ENCODE peak calls at places on chromosomes 4 and X, in ten cellular contexts. U is activated naive CD8-positive, alpha-beta T cell treated with anti-CD3 and anti-CD28 coated beads, Interleukin-2, amount 10 ng/mL, durations not matched to agents 7 days and 5 days; D is activated naive CD4-positive, alpha-beta T cell treated with anti-CD3 and anti-CD28 coated beads, Interleukin-2, amount 50 U/mL, for 72 hours; K is central memory CD8-positive, alpha-beta T cell; M is upper lobe of left lung; P is stimulated activated naive CD8-positive, alpha-beta T cell treated with anti-CD3 and anti-CD28 coated beads, Interleukin-15, Interleukin-2, amounts not matched to agents 100 U/mL and 50 U/mL, for 24 hours; N is Panc1; I is naive thymus-derived CD4-positive, alpha-beta T cell; E is activated CD8-positive, alpha-beta T cell treated with anti-CD3 and anti-CD28 coated beads, Interleukin-2, amount 10 ng/mL, durations not matched to agents 7 days and 5 days; L is Right ventricle myocardium superior. C is an unnamed sample.

GRCh38 chr4:127521463-127521862 is 111.3 kb upstream of the INTU start:
- ATAC-seq in K (no peak), I (no peak), N (no peak), D (no peak), E (no peak), M (no peak), U (no peak), L (no peak), P (no peak), C (no peak)

GRCh38 chrX:39163585-39163984 is 362.3 kb downstream of the MID1IP1 start:
- ATAC-seq in I (no peak), E (no peak), L (no peak), K (no peak), U (no peak), P (peak; percentile 64), M (no peak), D (peak; percentile 91), N (no peak), C (peak; percentile 78)

GRCh38 chr4:95181446-95182306 is 367.1 kb downstream of the UNC5C start:
- ATAC-seq in I (peak; percentile 44), P (peak; percentile 23), E (peak; percentile 63), M (no peak), D (peak; percentile 67), U (no peak), N (no peak), L (no peak), K (no peak), C (peak; percentile 90)

GRCh38 chr4:145083891-145084640 is 13.9 kb downstream of the ANAPC10 start:
- ATAC-seq in I (no peak), K (no peak), L (no peak), P (peak; percentile 32), N (no peak), U (no peak), E (no peak), M (no peak), D (peak; percentile 63), C (peak; percentile 29)

GRCh38 chrX:122552291-122552800 is 631.7 kb upstream of the GRIA3 start:
- ATAC-seq in M (no peak), I (no peak), U (no peak), N (no peak), E (no peak), K (no peak), L (no peak), P (no peak), D (no peak), C (no peak)

GRCh38 chr4:157217708-157218107 is 2.8 kb upstream of the GRIA2 start:
- ATAC-seq in U (no peak), M (no peak), I (no peak), L (no peak), D (no peak), K (no peak), N (no peak), P (no peak), E (no peak), C (no peak)

GRCh38 chrX:52349681-52350080 is 19.1 kb upstream of the XAGE2 start:
- ATAC-seq in M (no peak), E (no peak), K (no peak), I (no peak), L (no peak), N (no peak), U (no peak), D (no peak), P (no peak), C (no peak)

GRCh38 chrX:77820328-77820727 is 34.3 kb upstream of the ATRX start:
- ATAC-seq in M (no peak), P (no peak), E (no peak), U (no peak), K (no peak), I (no peak), D (peak; percentile 70), N (no peak), L (no peak), C (no peak)

GRCh38 chr4:55468724-55469123 is 73.0 kb downstream of the TMEM165 start:
- ATAC-seq in L (no peak), E (no peak), D (no peak), P (no peak), I (no peak), N (no peak), U (no peak), M (no peak), K (no peak), C (no peak)

GRCh38 chr4:183618681-183619080 is 40.3 kb downstream of the RWDD4 start:
- ATAC-seq in L (no peak), K (no peak), M (no peak), N (no peak), E (no peak), P (no peak), D (no peak), U (no peak), I (no peak), C (no peak)

GRCh38 chr4:82578935-82579334 is 17.1 kb upstream of the TMEM150C start:
- ATAC-seq in L (peak; percentile 22), U (no peak), N (peak; percentile 60), D (no peak), M (no peak), K (no peak), E (no peak), I (no peak), P (no peak), C (no peak)

GRCh38 chr4:164779811-164780216 is 25.9 kb downstream of the SMIM31 start:
- ATAC-seq in K (no peak), I (no peak), U (no peak), N (no peak), M (no peak), E (no peak), L (peak; percentile 43), D (no peak), P (no peak), C (no peak)

GRCh38 chrX:155055494-155055893 is 15.4 kb downstream of the CMC4 start:
- ATAC-seq in P (no peak), D (no peak), I (no peak), M (no peak), N (no peak), L (no peak), U (no peak), K (no peak), E (no peak), C (peak; percentile 63)

GRCh38 chrX:121236040-121236439 is 188.6 kb downstream of the GLUD2 start:
- ATAC-seq in M (no peak), L (no peak), D (no peak), K (no peak), U (no peak), E (no peak), I (no peak), P (no peak), N (no peak), C (no peak)

GRCh38 chr4:107863850-107864371 is 39.2 kb downstream of the SGMS2 start:
- ATAC-seq in U (no peak), E (no peak), K (no peak), N (no peak), D (peak; percentile 85), L (peak; percentile 93), M (no peak), I (no peak), P (peak; percentile 48), C (peak; percentile 67)

GRCh38 chr4:146648384-146648783 is 9.7 kb downstream of the POU4F2 start:
- ATAC-seq in P (no peak), M (no peak), D (no peak), N (no peak), L (no peak), U (no peak), K (no peak), E (no peak), I (no peak), C (no peak)

GRCh38 chrX:39957816-39958561 is 139.8 kb downstream of the BCOR start:
- ATAC-seq in M (no peak), K (no peak), I (no peak), L (peak; percentile 83), D (no peak), U (no peak), N (no peak), E (no peak), P (no peak), C (no peak)

GRCh38 chr4:7540216-7540615 is 105.5 kb upstream of the PSAPL1 start:
- ATAC-seq in K (no peak), P (no peak), M (no peak), L (no peak), I (no peak), D (no peak), E (peak; percentile 16), U (no peak), N (peak; percentile 60), C (no peak)

GRCh38 chr4:30792616-30793015 is 72.4 kb downstream of the PCDH7 start:
- ATAC-seq in K (no peak), L (no peak), P (no peak), I (no peak), D (no peak), N (no peak), E (no peak), M (no peak), U (no peak), C (no peak)

GRCh38 chr4:90852232-90852631 is 725.0 kb downstream of the CCSER1 start:
- ATAC-seq in E (no peak), N (no peak), M (no peak), I (no peak), D (no peak), P (no peak), U (no peak), K (no peak), L (no peak), C (no peak)

GRCh38 chr4:40288547-40288946 is 46.6 kb upstream of the CHRNA9 start:
- ATAC-seq in I (no peak), U (no peak), L (no peak), D (no peak), P (no peak), N (no peak), K (no peak), M (no peak), E (no peak), C (no peak)

GRCh38 chr4:174225247-174226054 is 58.0 kb downstream of the FBXO8 start:
- ATAC-seq in D (no peak), U (no peak), M (no peak), L (no peak), I (no peak), E (no peak), K (no peak), P (no peak), N (no peak), C (no peak)

GRCh38 chr4:175708739-175709138 is 103.3 kb downstream of the GPM6A start:
- ATAC-seq in I (no peak), E (no peak), N (no peak), K (no peak), M (no peak), L (no peak), D (no peak), P (no peak), U (no peak), C (no peak)

GRCh38 chr4:149280886-149281285 is 534.8 kb downstream of the IQCM start:
- ATAC-seq in E (no peak), P (no peak), K (no peak), I (no peak), D (no peak), N (no peak), U (no peak), M (no peak), L (no peak), C (no peak)

GRCh38 chr4:161252520-161253141 is 911.2 kb downstream of the FSTL5 start:
- ATAC-seq in U (no peak), K (no peak), P (no peak), I (no peak), L (no peak), M (no peak), E (no peak), D (no peak), N (no peak), C (no peak)

GRCh38 chrX:14095702-14096101 is 66.0 kb upstream of the GEMIN8 start:
- ATAC-seq in D (peak; percentile 62), L (no peak), E (peak; percentile 67), K (peak; percentile 28), N (no peak), I (peak; percentile 74), M (peak; percentile 55), P (no peak), U (no peak), C (peak; percentile 57)

GRCh38 chr4:144894525-144894924 is 203.5 kb downstream of the ANAPC10 start:
- ATAC-seq in D (no peak), L (no peak), I (peak; percentile 52), U (no peak), P (no peak), E (no peak), M (no peak), N (no peak), K (no peak), C (no peak)

GRCh38 chr4:101326586-101326985 is 20.7 kb downstream of the PPP3CA start:
- ATAC-seq in U (no peak), L (no peak), P (no peak), E (no peak), K (no peak), D (no peak), I (no peak), M (no peak), N (no peak), C (no peak)